ENCODE peak calls at places on chromosomes 3 and 15, in ten cellular contexts. D is AG09319; J is A549; M is pancreas; Z is neural crest cell; G is left lung; U is omental fat pad; C is CD8-positive, alpha-beta T cell; H is psoas muscle; L is astrocyte. T is an unnamed sample.

GRCh38 chr15:99143655-99144610 is 39.1 kb downstream of the SYNM start:
- DNase-seq in C (no peak), D (peak; percentile 28), G (no peak), L (no peak), M (peak; percentile 25), U (no peak), J (no peak), Z (no peak), H (peak; percentile 93), T (no peak)

GRCh38 chr3:126034481-126035361 is 49.2 kb downstream of the SLC41A3 start:
- DNase-seq in Z (no peak), L (peak; percentile 34), M (no peak), G (no peak), C (no peak), J (no peak), U (no peak), D (no peak), H (no peak), T (no peak)

GRCh38 chr15:62212746-62213145 is 47.7 kb upstream of the C2CD4B start:
- DNase-seq in C (no peak), M (no peak), H (no peak), L (no peak), U (no peak), Z (no peak), D (no peak), J (no peak), G (no peak), T (no peak)

GRCh38 chr3:84184937-84185336 is 773.9 kb upstream of the CADM2 start:
- DNase-seq in D (no peak), Z (no peak), U (no peak), C (no peak), G (no peak), J (no peak), M (no peak), L (no peak), H (no peak), T (no peak)

GRCh38 chr3:53258600-53259426 is 3.0 kb upstream of the TKT start:
- DNase-seq in M (no peak), Z (no peak), J (no peak), G (no peak), U (no peak), L (no peak), H (no peak), C (no peak), D (no peak), T (no peak)

GRCh38 chr15:70096975-70097336 is 761 bp downstream of the TLE3 start:
- DNase-seq in U (no peak), H (no peak), J (peak; percentile 40), M (no peak), G (peak; percentile 90), C (no peak), Z (peak; percentile 32), L (no peak), D (no peak), T (peak; percentile 29)

GRCh38 chr3:5806192-5806591 is 618.7 kb downstream of the EDEM1 start:
- DNase-seq in H (no peak), Z (no peak), L (no peak), U (no peak), G (no peak), D (no peak), M (peak; percentile 13), J (no peak), C (no peak), T (no peak)

GRCh38 chr3:71102111-71103039 is 481.2 kb downstream of the FOXP1 start:
- DNase-seq in L (peak; percentile 94), Z (no peak), D (peak; percentile 94), J (no peak), H (no peak), M (no peak), U (no peak), G (no peak), C (no peak), T (no peak)

GRCh38 chr15:78540955-78541743 is 905 bp downstream of the PSMA4 start:
- DNase-seq in M (no peak), U (no peak), L (no peak), J (no peak), Z (no peak), D (no peak), C (no peak), H (no peak), G (no peak), T (no peak)

GRCh38 chr3:12301031-12301430 is 12.2 kb downstream of the PPARG start:
- DNase-seq in U (no peak), J (no peak), L (no peak), M (no peak), C (no peak), D (no peak), H (no peak), Z (no peak), G (no peak), T (no peak)

GRCh38 chr3:14518432-14518802 is 21.7 kb downstream of the GRIP2 start:
- DNase-seq in L (no peak), C (no peak), U (no peak), H (peak; percentile 37), D (no peak), J (no peak), G (peak; percentile 33), Z (no peak), M (no peak), T (no peak)

GRCh38 chr3:148697311-148698189 is at the start of gene AGTR1:
- DNase-seq in H (peak; percentile 91), U (peak; percentile 33), M (peak; percentile 34), L (peak; percentile 28), C (no peak), D (no peak), G (peak; percentile 78), J (peak; percentile 28), Z (peak; percentile 57), T (no peak)

GRCh38 chr3:4531478-4532025 is 38.4 kb downstream of the ITPR1 start:
- DNase-seq in D (no peak), G (no peak), Z (no peak), M (no peak), U (no peak), C (no peak), J (no peak), H (no peak), L (peak; percentile 46), T (no peak)

GRCh38 chr15:87347806-87348515 is 908.6 kb downstream of the NTRK3 start:
- DNase-seq in D (no peak), H (no peak), C (no peak), U (no peak), L (no peak), Z (no peak), M (no peak), J (no peak), G (no peak), T (no peak)

GRCh38 chr3:87218560-87218959 is 8.5 kb upstream of the CHMP2B start:
- DNase-seq in L (no peak), D (no peak), Z (no peak), C (no peak), U (no peak), J (no peak), H (no peak), G (no peak), M (no peak), T (no peak)

GRCh38 chr15:49521802-49522201 is 98.8 kb downstream of the FGF7 start:
- DNase-seq in Z (no peak), M (no peak), D (no peak), G (no peak), L (no peak), U (no peak), C (no peak), J (no peak), H (no peak), T (no peak)
- TF ChIP-seq CTCF in Z (no peak), M (no peak), D (no peak), G (no peak), L (no peak), U (no peak), C (no peak), J (no peak), H (no peak), T (no peak)

DNA sequence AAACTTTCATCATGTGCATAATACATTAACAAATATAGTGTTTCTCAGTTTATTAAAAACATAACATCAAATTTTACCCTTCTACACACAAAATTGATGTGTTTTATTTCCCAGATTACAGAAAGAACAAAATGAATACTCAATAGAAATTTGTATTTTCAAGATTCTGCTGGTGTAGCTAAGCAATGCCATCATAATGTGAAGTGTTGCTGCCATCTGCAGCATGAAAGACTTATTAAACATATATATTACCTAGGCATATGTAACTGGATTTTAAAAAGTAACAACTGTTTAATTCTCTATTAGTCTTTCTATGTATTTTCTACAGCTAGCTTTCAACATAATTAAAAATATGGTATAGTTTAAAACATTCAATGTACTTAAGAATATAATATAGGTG is 27.5 kb downstream of the PLSCR5 start:
- DNase-seq in L (peak; percentile 29), U (no peak), C (no peak), M (no peak), D (peak; percentile 19), J (no peak), G (no peak), H (no peak), Z (no peak), T (no peak)
- TF ChIP-seq CTCF in L (peak; percentile 24), U (no peak), C (peak; percentile 79), M (no peak), D (peak; percentile 28), J (peak; percentile 82), G (peak; percentile 34), H (peak; percentile 38), Z (peak; percentile 74), T (peak; percentile 80)

DNA sequence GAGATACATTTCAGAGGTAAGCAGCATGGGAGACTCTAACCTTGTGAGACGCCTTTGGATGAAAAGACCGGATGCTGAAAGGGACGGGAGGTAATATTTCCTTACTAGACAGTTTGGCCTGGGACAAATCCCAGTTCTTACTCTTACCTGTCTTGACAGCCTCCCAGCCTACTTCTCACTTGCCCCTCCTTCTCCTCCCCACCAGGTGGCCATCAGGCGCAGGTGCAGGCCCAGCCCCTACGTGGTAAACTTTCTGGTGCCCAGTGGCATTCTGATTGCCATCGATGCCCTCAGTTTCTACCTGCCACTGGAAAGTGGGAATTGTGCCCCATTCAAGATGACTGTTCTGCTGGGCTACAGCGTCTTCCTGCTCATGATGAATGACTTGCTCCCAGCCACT is 6.3 kb downstream of the HTR3D start:
- DNase-seq in L (no peak), D (no peak), G (no peak), Z (no peak), J (no peak), M (no peak), C (no peak), U (no peak), H (no peak), T (no peak)
- TF ChIP-seq CTCF in L (no peak), D (no peak), G (no peak), Z (no peak), J (no peak), M (no peak), C (no peak), U (no peak), H (no peak), T (no peak)

DNA sequence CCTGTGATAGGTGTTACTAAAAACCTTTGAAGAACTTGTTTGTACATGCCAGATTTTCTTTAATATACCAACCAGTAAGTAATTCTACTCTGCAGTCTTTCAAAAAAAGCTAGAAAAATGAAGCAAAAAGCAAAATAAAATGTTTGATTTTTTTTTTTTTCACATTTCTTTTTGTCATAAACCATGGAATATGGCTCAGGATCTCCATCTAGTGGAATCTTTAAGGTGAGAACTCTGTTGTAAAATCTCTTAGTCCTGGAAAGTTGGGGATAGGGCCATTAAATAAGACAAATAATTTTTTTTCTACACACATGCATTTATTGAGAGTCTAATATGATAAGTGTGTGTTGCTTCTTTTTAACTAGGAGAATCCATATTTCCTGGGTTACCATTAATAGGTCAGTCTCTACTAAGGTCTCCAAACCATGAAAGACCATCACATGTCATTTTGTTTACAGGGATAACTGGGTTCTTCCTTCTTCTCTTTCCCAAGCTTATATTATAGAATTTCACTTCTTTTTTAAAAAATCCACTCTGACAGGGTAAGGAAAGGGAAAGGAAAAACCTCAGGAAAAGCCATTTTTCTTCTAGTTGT is 84.6 kb downstream of the SLC9A9 start:
- DNase-seq in L (no peak), H (no peak), M (no peak), J (no peak), C (no peak), G (no peak), U (no peak), D (no peak), Z (no peak), T (no peak)
- TF ChIP-seq CTCF in L (peak; percentile 35), H (peak; percentile 26), M (no peak), J (peak; percentile 21), C (peak; percentile 23), G (no peak), U (no peak), D (peak; percentile 43), Z (peak; percentile 61), T (no peak)

T was measured in natural killer cell.